ENCODE peak calls at places on chromosomes 13 and 19, in four cellular contexts. U, S, K and H are unnamed samples.

GRCh38 chr19:29565171-29565570 is 39.4 kb downstream of the VSTM2B start:
- DNase-seq in U (no peak), K (no peak), S (no peak), H (no peak)

GRCh38 chr19:8539621-8540149 is 25.7 kb upstream of the ZNF414 start:
- DNase-seq in U (no peak), S (no peak), K (no peak), H (no peak)

GRCh38 chr13:80783926-80784325 is 443.0 kb upstream of the SPRY2 start:
- DNase-seq in S (no peak), K (no peak), U (no peak), H (no peak)

GRCh38 chr13:59479629-59480028 is 684.1 kb downstream of the DIAPH3 start:
- DNase-seq in U (no peak), S (no peak), K (no peak), H (no peak)

GRCh38 chr19:46015961-46016425 is 6.9 kb downstream of the PGLYRP1 start:
- DNase-seq in U (no peak), S (no peak), K (peak; percentile 33), H (peak; percentile 44)

GRCh38 chr19:12647490-12648071 is 19.0 kb downstream of the MAN2B1 start:
- DNase-seq in U (no peak), K (no peak), S (peak; percentile 78), H (peak; percentile 79)

GRCh38 chr13:50389726-50390125 is 374.5 kb downstream of the KCNRG start:
- DNase-seq in U (no peak), S (no peak), K (no peak), H (no peak)

GRCh38 chr13:26872444-26873173 is 112.0 kb upstream of the GPR12 start:
- DNase-seq in U (no peak), S (peak; percentile 56), K (peak; percentile 28), H (peak; percentile 64)

GRCh38 chr19:7254590-7254989 is 39.6 kb downstream of the INSR start:
- DNase-seq in U (no peak), K (no peak), S (no peak), H (no peak)

GRCh38 chr13:33140161-33140560 is 123.9 kb downstream of the KL start:
- DNase-seq in S (no peak), K (no peak), U (no peak), H (no peak)

GRCh38 chr19:16206637-16207036 is 8.9 kb downstream of the AP1M1 start:
- DNase-seq in K (no peak), S (no peak), U (no peak), H (no peak)

GRCh38 chr19:47707135-47707925 is 5.9 kb upstream of the EHD2 start:
- DNase-seq in K (peak; percentile 64), S (peak; percentile 74), U (no peak), H (peak; percentile 83)

GRCh38 chr19:48868196-48868886 is at the start of gene PLEKHA4:
- DNase-seq in S (peak; percentile 67), U (no peak), K (no peak), H (peak; percentile 41)

GRCh38 chr13:46778879-46779278 is 18.1 kb downstream of the ESD start:
- DNase-seq in U (no peak), K (no peak), S (no peak), H (no peak)

GRCh38 chr19:36267061-36267845 is 52.3 kb downstream of the ZNF146 start:
- DNase-seq in U (no peak), S (no peak), K (no peak), H (no peak)

GRCh38 chr13:98780972-98781869 is 28.7 kb upstream of the SLC15A1 start:
- DNase-seq in S (no peak), K (no peak), U (no peak), H (no peak)

GRCh38 chr19:2375341-2376121 is 15.5 kb downstream of the TMPRSS9 start:
- DNase-seq in U (no peak), K (no peak), S (no peak), H (no peak)

GRCh38 chr19:18735752-18736151 is 52.3 kb downstream of the CRTC1 start:
- DNase-seq in K (no peak), U (no peak), S (no peak), H (no peak)

GRCh38 chr13:99970761-99971575 is 599 bp downstream of the ZIC5 start:
- DNase-seq in U (no peak), K (no peak), S (no peak), H (no peak)

GRCh38 chr19:14345364-14345763 is 35.9 kb upstream of the ADGRE5 start:
- DNase-seq in S (no peak), K (no peak), U (no peak), H (no peak)

GRCh38 chr19:54074851-54075250 is 6.3 kb downstream of the TARM1 start:
- DNase-seq in K (no peak), U (no peak), S (no peak), H (no peak)

GRCh38 chr19:17454579-17454978 is 6.1 kb upstream of the TMEM221 start:
- DNase-seq in K (no peak), U (no peak), S (no peak), H (no peak)

GRCh38 chr13:110070046-110070445 is 236.9 kb downstream of the COL4A1 start:
- DNase-seq in U (no peak), S (no peak), K (no peak), H (no peak)

GRCh38 chr19:58538257-58539168 is 5.4 kb upstream of the TRIM28 start:
- DNase-seq in U (no peak), S (no peak), K (no peak), H (no peak)

GRCh38 chr19:13978721-13979191 is 26.4 kb downstream of the DCAF15 start:
- DNase-seq in U (no peak), S (peak; percentile 51), K (no peak), H (no peak)

GRCh38 chr19:18388328-18389094 is 2.6 kb downstream of the GDF15 start:
- DNase-seq in K (peak; percentile 72), U (no peak), S (peak; percentile 90), H (peak; percentile 85)